ENCODE peak calls at places on chromosomes 2 and 18, in eight cellular contexts. M, V, B, T, R, G, U and O are unnamed samples.

GRCh38 chr2:134320930-134321329 is 67.1 kb downstream of the MGAT5 start:
- DNase-seq in M (no peak), V (no peak), B (no peak), T (no peak), R (no peak), G (no peak), U (no peak), O (no peak)

GRCh38 chr18:6982398-6982797 is 135.2 kb downstream of the LAMA1 start:
- DNase-seq in M (no peak), V (no peak), B (no peak), T (no peak), R (no peak), G (no peak), U (peak; percentile 50), O (no peak)

GRCh38 chr18:49751427-49752094 is 61.8 kb downstream of the ACAA2 start:
- DNase-seq in M (no peak), V (no peak), B (no peak), T (no peak), R (no peak), G (no peak), U (no peak), O (no peak)

GRCh38 chr2:221263572-221263971 is 308.5 kb downstream of the EPHA4 start:
- DNase-seq in M (no peak), V (no peak), B (no peak), T (no peak), R (no peak), G (no peak), U (no peak), O (no peak)

GRCh38 chr2:148955798-148956197 is 80.8 kb downstream of the KIF5C start:
- DNase-seq in M (no peak), V (no peak), B (no peak), T (no peak), R (no peak), G (no peak), U (no peak), O (no peak)

GRCh38 chr2:10258726-10259125 is 44.0 kb upstream of the HPCAL1 start:
- DNase-seq in M (no peak), V (no peak), B (no peak), T (no peak), R (no peak), G (no peak), U (peak; percentile 14), O (no peak)

GRCh38 chr18:79905389-79905911 is 46.0 kb downstream of the SLC66A2 start:
- DNase-seq in M (peak; percentile 49), V (no peak), B (no peak), T (no peak), R (peak; percentile 48), G (no peak), U (peak; percentile 36), O (peak; percentile 60)

GRCh38 chr2:5985551-5986229 is 293.5 kb downstream of the SOX11 start:
- DNase-seq in M (no peak), V (no peak), B (no peak), T (no peak), R (no peak), G (no peak), U (no peak), O (no peak)

GRCh38 chr2:233002829-233003657 is 10.0 kb downstream of the NGEF start:
- DNase-seq in M (no peak), V (no peak), B (no peak), T (no peak), R (no peak), G (no peak), U (peak; percentile 45), O (no peak)

GRCh38 chr2:112936927-112937232 is 25.9 kb downstream of the IL37 start:
- DNase-seq in M (no peak), V (no peak), B (no peak), T (no peak), R (no peak), G (no peak), U (no peak), O (no peak)

GRCh38 chr2:15667579-15668556 is 76.2 kb downstream of the DDX1 start:
- DNase-seq in M (no peak), V (peak; percentile 60), B (no peak), T (no peak), R (peak; percentile 22), G (no peak), U (no peak), O (peak; percentile 74)

GRCh38 chr18:6629635-6630140 is 99.8 kb upstream of the ARHGAP28 start:
- DNase-seq in M (no peak), V (peak; percentile 86), B (no peak), T (no peak), R (peak; percentile 82), G (no peak), U (no peak), O (peak; percentile 63)

GRCh38 chr2:61520261-61520660 is 17.9 kb downstream of the XPO1 start:
- DNase-seq in M (no peak), V (no peak), B (no peak), T (no peak), R (no peak), G (no peak), U (peak; percentile 27), O (no peak)

GRCh38 chr2:98555681-98556080 is 52.6 kb downstream of the COA5 start:
- DNase-seq in M (no peak), V (no peak), B (no peak), T (no peak), R (no peak), G (no peak), U (no peak), O (no peak)

GRCh38 chr2:17309741-17310339 is 208.4 kb downstream of the RAD51AP2 start:
- DNase-seq in M (no peak), V (peak; percentile 72), B (peak; percentile 7), T (peak; percentile 64), R (peak; percentile 55), G (no peak), U (peak; percentile 85), O (peak; percentile 58)

GRCh38 chr2:53593891-53594585 is 173.6 kb upstream of the CHAC2 start:
- DNase-seq in M (no peak), V (peak; percentile 59), B (no peak), T (no peak), R (peak; percentile 92), G (no peak), U (no peak), O (peak; percentile 27)

GRCh38 chr2:121491566-121491965 is 39.1 kb upstream of the RNU4ATAC start:
- DNase-seq in M (no peak), V (no peak), B (no peak), T (no peak), R (peak; percentile 34), G (no peak), U (no peak), O (no peak)

GRCh38 chr2:186459009-186459408 is 27.1 kb upstream of the ZC3H15 start:
- DNase-seq in M (no peak), V (peak; percentile 59), B (no peak), T (no peak), R (peak; percentile 30), G (no peak), U (no peak), O (peak; percentile 58)
- TF ChIP-seq CTCF in M (peak; percentile 17), V (peak; percentile 31), B (peak; percentile 26), T (peak; percentile 25), R (peak; percentile 27), G (peak; percentile 51), U (peak; percentile 66), O (peak; percentile 50)

DNA sequence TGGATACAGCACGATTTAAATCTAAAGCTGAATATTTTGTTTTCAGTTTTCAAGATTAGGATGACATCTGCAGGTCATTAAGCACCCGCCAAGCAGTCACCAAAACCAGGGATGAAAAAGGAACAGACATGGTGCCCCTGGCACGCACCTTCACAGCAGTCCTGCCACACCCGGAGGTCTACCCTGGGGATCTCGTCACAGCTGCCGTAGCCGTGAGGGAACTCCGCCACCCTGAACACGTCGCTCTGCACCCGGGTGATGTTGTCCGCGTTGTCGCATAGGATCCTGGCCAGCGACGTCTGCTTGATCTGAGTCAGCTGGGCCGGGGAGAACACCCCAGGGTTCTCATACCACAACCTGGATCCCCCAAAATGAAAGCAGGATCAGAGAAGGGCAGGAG is 101.1 kb downstream of the PXDN start:
- DNase-seq in M (no peak), V (no peak), B (no peak), T (no peak), R (no peak), G (no peak), U (no peak), O (no peak)
- TF ChIP-seq CTCF in M (no peak), V (no peak), B (no peak), T (no peak), R (no peak), G (no peak), U (no peak), O (no peak)

DNA sequence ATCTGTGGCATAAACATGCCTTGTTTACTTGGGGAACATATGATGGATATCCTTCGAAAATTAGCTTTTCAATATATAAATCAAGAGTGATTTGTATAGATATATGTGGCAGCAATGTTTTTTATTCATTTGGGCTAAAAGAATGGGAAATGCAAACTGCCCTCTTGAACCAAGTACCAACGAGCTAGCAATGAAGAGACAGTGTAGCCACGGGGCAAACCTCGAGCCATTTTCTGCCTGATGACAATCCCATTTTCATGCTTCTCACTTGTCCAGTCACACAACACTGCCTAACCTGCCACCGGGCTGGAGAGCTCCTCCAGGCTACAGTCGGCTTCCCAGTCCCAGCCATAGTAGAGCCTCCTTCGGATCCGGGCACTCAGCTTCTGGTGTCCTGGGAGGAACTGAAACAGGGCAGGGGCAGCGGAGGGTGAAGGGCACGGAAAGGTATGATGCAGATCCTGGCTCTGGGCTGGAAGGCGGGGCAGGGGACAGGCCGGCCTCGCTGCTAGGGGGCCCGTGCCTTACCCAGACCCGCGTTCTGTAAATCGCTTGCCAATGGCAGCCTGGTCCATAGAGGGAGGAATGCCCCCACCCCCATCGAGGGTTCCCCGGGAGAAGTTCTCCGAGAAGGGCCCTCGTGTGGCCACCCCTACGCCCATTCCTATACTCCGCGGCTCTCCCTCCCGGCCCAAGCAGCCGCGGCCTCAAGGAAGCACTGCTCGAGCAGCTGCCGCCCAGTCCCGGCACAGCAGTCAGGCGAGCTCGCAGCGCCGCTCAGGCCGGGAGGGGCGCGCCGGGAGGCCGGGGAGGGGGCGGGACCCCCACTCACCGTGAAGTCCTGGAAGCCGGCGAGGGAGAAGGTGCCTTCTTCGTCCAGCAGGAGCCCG is 552 bp downstream of the CNPPD1 start:
- DNase-seq in M (peak; percentile 72), V (peak; percentile 26), B (no peak), T (peak; percentile 60), R (peak; percentile 38), G (no peak), U (no peak), O (peak; percentile 32)
- TF ChIP-seq CTCF in M (peak; percentile 22), V (no peak), B (peak; percentile 11), T (no peak), R (no peak), G (peak; percentile 15), U (peak; percentile 51), O (no peak)

DNA sequence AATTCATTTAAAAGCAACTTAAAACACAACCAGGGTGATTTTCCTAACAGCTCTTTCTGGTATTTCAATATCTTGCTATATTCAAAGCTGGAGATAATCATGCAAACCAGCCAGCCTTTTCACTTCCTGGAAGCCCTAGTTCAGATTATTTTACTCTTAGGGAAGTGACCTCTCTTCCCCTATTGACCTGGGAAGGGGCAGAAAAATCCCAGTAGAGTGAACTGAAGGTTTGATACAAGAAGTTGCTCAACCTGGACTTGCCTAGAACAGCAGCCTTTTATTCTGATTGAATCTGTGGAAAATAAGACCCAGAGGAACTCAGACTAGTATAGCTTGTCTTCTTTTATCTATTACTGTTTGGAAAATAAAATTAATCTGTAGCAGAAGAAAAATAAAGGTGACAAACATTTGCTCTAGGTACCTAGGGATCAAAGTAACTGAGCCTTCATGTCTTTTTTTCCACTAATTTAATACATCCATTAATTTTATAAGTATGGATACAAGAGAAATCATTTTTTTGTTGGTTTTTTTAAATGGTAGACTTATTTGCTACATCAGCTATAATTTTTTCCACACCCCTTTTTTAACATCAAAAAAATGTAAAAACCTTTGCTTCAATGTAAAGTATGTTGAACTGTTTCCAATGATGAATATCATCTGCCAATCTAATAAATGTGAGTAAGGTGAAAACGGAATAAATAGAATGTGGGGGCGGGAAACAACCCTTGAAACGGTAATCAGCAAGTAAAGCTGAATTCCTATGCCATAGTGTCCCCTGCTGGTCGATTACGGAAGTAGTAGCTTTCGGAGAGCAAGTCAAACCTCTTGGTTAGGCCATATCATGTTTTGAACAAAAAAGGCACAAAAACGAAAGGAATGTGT is 629.9 kb downstream of the NRXN1 start:
- DNase-seq in M (no peak), V (peak; percentile 74), B (no peak), T (peak; percentile 63), R (peak; percentile 50), G (no peak), U (peak; percentile 90), O (peak; percentile 78)
- TF ChIP-seq CTCF in M (peak; percentile 75), V (peak; percentile 84), B (peak; percentile 19), T (peak; percentile 51), R (peak; percentile 74), G (peak; percentile 81), U (peak; percentile 96), O (peak; percentile 97)